ENCODE peak calls at places on chromosomes 1 and 21, in ten cellular contexts. One of them, this sample, is unnamed.

GRCh38 chr21:33780631-33781030 is 135.0 kb downstream of the ATP5PO start:
- DNase-seq in NCI-H774: no peak
- DNase-seq in CD8-positive, alpha-beta T cell: no peak
- DNase-seq in substantia nigra: no peak
- DNase-seq in tibial artery: no peak
- DNase-seq in cardiac muscle cell: no peak
- DNase-seq in midbrain: no peak
- DNase-seq in T-cell: no peak
- DNase-seq in HS-5: no peak
- DNase-seq in H9: no peak
- DNase-seq in this sample: no peak

GRCh38 chr1:190011585-190011984 is 466.1 kb downstream of the BRINP3 start:
- DNase-seq in NCI-H774: no peak
- DNase-seq in CD8-positive, alpha-beta T cell: no peak
- DNase-seq in substantia nigra: no peak
- DNase-seq in tibial artery: no peak
- DNase-seq in cardiac muscle cell: no peak
- DNase-seq in midbrain: no peak
- DNase-seq in T-cell: no peak
- DNase-seq in HS-5: no peak
- DNase-seq in H9: no peak
- DNase-seq in this sample: no peak

GRCh38 chr1:210299501-210299900 is 29.2 kb upstream of the HHAT start:
- DNase-seq in NCI-H774: no peak
- DNase-seq in CD8-positive, alpha-beta T cell: no peak
- DNase-seq in substantia nigra: no peak
- DNase-seq in tibial artery: no peak
- DNase-seq in cardiac muscle cell: no peak
- DNase-seq in midbrain: no peak
- DNase-seq in T-cell: no peak
- DNase-seq in HS-5: no peak
- DNase-seq in H9: no peak
- DNase-seq in this sample: no peak

GRCh38 chr1:20376171-20376570 is 85.5 kb downstream of the VWA5B1 start:
- DNase-seq in NCI-H774: no peak
- DNase-seq in CD8-positive, alpha-beta T cell: no peak
- DNase-seq in substantia nigra: no peak
- DNase-seq in tibial artery: no peak
- DNase-seq in cardiac muscle cell: no peak
- DNase-seq in midbrain: no peak
- DNase-seq in T-cell: no peak
- DNase-seq in HS-5: no peak
- DNase-seq in H9: no peak
- DNase-seq in this sample: no peak

GRCh38 chr1:59027176-59027575 is 243.3 kb upstream of the JUN start:
- DNase-seq in NCI-H774: no peak
- DNase-seq in CD8-positive, alpha-beta T cell: no peak
- DNase-seq in substantia nigra: no peak
- DNase-seq in tibial artery: no peak
- DNase-seq in cardiac muscle cell: no peak
- DNase-seq in midbrain: no peak
- DNase-seq in T-cell: no peak
- DNase-seq in HS-5: no peak
- DNase-seq in H9: no peak
- DNase-seq in this sample: no peak

GRCh38 chr1:94438692-94439276 is 20.6 kb downstream of the ABCD3 start:
- DNase-seq in NCI-H774: no peak
- DNase-seq in CD8-positive, alpha-beta T cell: no peak
- DNase-seq in substantia nigra: no peak
- DNase-seq in tibial artery: no peak
- DNase-seq in cardiac muscle cell: no peak
- DNase-seq in midbrain: no peak
- DNase-seq in T-cell: no peak
- DNase-seq in HS-5: no peak
- DNase-seq in H9: no peak
- DNase-seq in this sample: no peak

GRCh38 chr1:67735806-67736627 is 51.0 kb downstream of the GADD45A start:
- DNase-seq in NCI-H774: peak; percentile 40
- DNase-seq in CD8-positive, alpha-beta T cell: peak; percentile 13
- DNase-seq in substantia nigra: no peak
- DNase-seq in tibial artery: peak; percentile 85
- DNase-seq in cardiac muscle cell: no peak
- DNase-seq in midbrain: peak; percentile 20
- DNase-seq in T-cell: peak; percentile 14
- DNase-seq in HS-5: no peak
- DNase-seq in H9: no peak
- DNase-seq in this sample: peak; percentile 45

GRCh38 chr1:45913183-45913924 is 109.9 kb downstream of the MAST2 start:
- DNase-seq in NCI-H774: no peak
- DNase-seq in CD8-positive, alpha-beta T cell: no peak
- DNase-seq in substantia nigra: no peak
- DNase-seq in tibial artery: peak; percentile 70
- DNase-seq in cardiac muscle cell: peak; percentile 95
- DNase-seq in midbrain: no peak
- DNase-seq in T-cell: no peak
- DNase-seq in HS-5: no peak
- DNase-seq in H9: no peak
- DNase-seq in this sample: no peak

GRCh38 chr1:244918422-244919319 is 54.3 kb upstream of the HNRNPU start:
- DNase-seq in NCI-H774: peak; percentile 34
- DNase-seq in CD8-positive, alpha-beta T cell: peak; percentile 68
- DNase-seq in substantia nigra: peak; percentile 30
- DNase-seq in tibial artery: no peak
- DNase-seq in cardiac muscle cell: peak; percentile 41
- DNase-seq in midbrain: peak; percentile 34
- DNase-seq in T-cell: peak; percentile 70
- DNase-seq in HS-5: no peak
- DNase-seq in H9: no peak
- DNase-seq in this sample: peak; percentile 45

GRCh38 chr1:240338837-240339236 is 247.2 kb downstream of the FMN2 start:
- DNase-seq in NCI-H774: no peak
- DNase-seq in CD8-positive, alpha-beta T cell: no peak
- DNase-seq in substantia nigra: no peak
- DNase-seq in tibial artery: no peak
- DNase-seq in cardiac muscle cell: no peak
- DNase-seq in midbrain: no peak
- DNase-seq in T-cell: no peak
- DNase-seq in HS-5: no peak
- DNase-seq in H9: no peak
- DNase-seq in this sample: no peak

GRCh38 chr1:235253219-235253640 is 74.7 kb downstream of the ARID4B start:
- DNase-seq in NCI-H774: peak; percentile 30
- DNase-seq in CD8-positive, alpha-beta T cell: peak; percentile 66
- DNase-seq in substantia nigra: peak; percentile 6
- DNase-seq in tibial artery: peak; percentile 43
- DNase-seq in cardiac muscle cell: peak; percentile 74
- DNase-seq in midbrain: peak; percentile 64
- DNase-seq in T-cell: peak; percentile 41
- DNase-seq in HS-5: peak; percentile 34
- DNase-seq in H9: peak; percentile 72
- DNase-seq in this sample: no peak

GRCh38 chr1:202237052-202237451 is 43.5 kb downstream of the LGR6 start:
- DNase-seq in NCI-H774: no peak
- DNase-seq in CD8-positive, alpha-beta T cell: peak; percentile 14
- DNase-seq in substantia nigra: no peak
- DNase-seq in tibial artery: peak; percentile 21
- DNase-seq in cardiac muscle cell: peak; percentile 75
- DNase-seq in midbrain: no peak
- DNase-seq in T-cell: no peak
- DNase-seq in HS-5: no peak
- DNase-seq in H9: peak; percentile 93
- DNase-seq in this sample: no peak

GRCh38 chr21:36549470-36549869 is 69.5 kb upstream of the CLDN14 start:
- DNase-seq in NCI-H774: no peak
- DNase-seq in CD8-positive, alpha-beta T cell: no peak
- DNase-seq in substantia nigra: no peak
- DNase-seq in tibial artery: no peak
- DNase-seq in cardiac muscle cell: no peak
- DNase-seq in midbrain: no peak
- DNase-seq in T-cell: no peak
- DNase-seq in HS-5: no peak
- DNase-seq in H9: no peak
- DNase-seq in this sample: no peak

GRCh38 chr1:1625824-1626206 is 6.2 kb upstream of the MMP23B start:
- DNase-seq in NCI-H774: no peak
- DNase-seq in CD8-positive, alpha-beta T cell: no peak
- DNase-seq in substantia nigra: no peak
- DNase-seq in tibial artery: no peak
- DNase-seq in cardiac muscle cell: no peak
- DNase-seq in midbrain: no peak
- DNase-seq in T-cell: no peak
- DNase-seq in HS-5: no peak
- DNase-seq in H9: peak; percentile 28
- DNase-seq in this sample: no peak

GRCh38 chr1:198118136-198118535 is 38.7 kb upstream of the NEK7 start:
- DNase-seq in NCI-H774: no peak
- DNase-seq in CD8-positive, alpha-beta T cell: no peak
- DNase-seq in substantia nigra: no peak
- DNase-seq in tibial artery: peak; percentile 78
- DNase-seq in cardiac muscle cell: peak; percentile 7
- DNase-seq in midbrain: no peak
- DNase-seq in T-cell: no peak
- DNase-seq in HS-5: peak; percentile 70
- DNase-seq in H9: no peak
- DNase-seq in this sample: no peak

GRCh38 chr1:238052496-238053266 is 162.0 kb upstream of the ZP4 start:
- DNase-seq in NCI-H774: no peak
- DNase-seq in CD8-positive, alpha-beta T cell: no peak
- DNase-seq in substantia nigra: no peak
- DNase-seq in tibial artery: no peak
- DNase-seq in cardiac muscle cell: no peak
- DNase-seq in midbrain: no peak
- DNase-seq in T-cell: no peak
- DNase-seq in HS-5: peak; percentile 48
- DNase-seq in H9: no peak
- DNase-seq in this sample: no peak

This sample was measured in caudate nucleus.